ENCODE peak calls at places on chromosomes 2 and 18, in seven cellular contexts. P is WERI-Rb-1; V is tibial artery; F is activated CD8-positive, alpha-beta T cell treated with anti-CD3 and anti-CD28 coated beads for 36 hours; J is GM13977; Z is AG10803; E is epithelial cell of esophagus. X is an unnamed sample.

GRCh38 chr18:3649559-3650426 is 199.8 kb downstream of the TGIF1 start:
- DNase-seq in P (no peak), V (peak), F (no peak), J (no peak), Z (peak), E (peak), X (no peak)

GRCh38 chr18:74127483-74127750 is 20.2 kb downstream of the FBXO15 start:
- DNase-seq in P (no peak), V (no peak), F (no peak), J (no peak), Z (no peak), E (no peak), X (no peak)

GRCh38 chr2:20015482-20016083 is 3.1 kb upstream of the MATN3 start:
- DNase-seq in P (no peak), V (no peak), F (no peak), J (peak), Z (peak), E (peak), X (no peak)

GRCh38 chr2:152573168-152573567 is 144.1 kb downstream of the PRPF40A start:
- DNase-seq in P (no peak), V (no peak), F (peak), J (peak), Z (peak), E (peak), X (peak)

GRCh38 chr2:239153806-239154591 is 246.8 kb downstream of the HDAC4 start:
- DNase-seq in P (no peak), V (peak), F (no peak), J (no peak), Z (no peak), E (no peak), X (peak)

GRCh38 chr2:27977623-27978312 is 87.2 kb downstream of the BABAM2 start:
- DNase-seq in P (no peak), V (no peak), F (peak), J (no peak), Z (peak), E (peak), X (peak)

GRCh38 chr2:170523506-170523905 is 191.6 kb upstream of the SP5 start:
- DNase-seq in P (no peak), V (no peak), F (no peak), J (no peak), Z (no peak), E (no peak), X (no peak)

GRCh38 chr2:233251306-233252116 is at the start of gene ATG16L1:
- DNase-seq in P (peak), V (peak), F (peak), J (peak), Z (peak), E (peak), X (peak)

GRCh38 chr2:172865422-172865821 is 129.8 kb downstream of the RAPGEF4 start:
- DNase-seq in P (no peak), V (no peak), F (no peak), J (no peak), Z (no peak), E (peak), X (no peak)

GRCh38 chr2:42944744-42945415 is 152.5 kb upstream of the HAAO start:
- DNase-seq in P (no peak), V (no peak), F (no peak), J (no peak), Z (peak), E (peak), X (no peak)

GRCh38 chr2:179226203-179226960 is 38.2 kb downstream of the SESTD1 start:
- DNase-seq in P (no peak), V (no peak), F (no peak), J (no peak), Z (no peak), E (no peak), X (no peak)

GRCh38 chr2:75790121-75790520 is 79.4 kb upstream of the GCFC2 start:
- DNase-seq in P (no peak), V (no peak), F (no peak), J (no peak), Z (no peak), E (peak), X (no peak)

GRCh38 chr2:85248741-85249524 is 78.9 kb downstream of the TGOLN2 start:
- DNase-seq in P (no peak), V (peak), F (no peak), J (no peak), Z (peak), E (peak), X (no peak)

GRCh38 chr2:144645055-144645778 is 125.3 kb upstream of the ZEB2 start:
- DNase-seq in P (no peak), V (no peak), F (no peak), J (no peak), Z (peak), E (no peak), X (peak)

GRCh38 chr2:64645014-64645418 is 8.7 kb downstream of the SERTAD2 start:
- DNase-seq in P (peak), V (no peak), F (peak), J (no peak), Z (peak), E (peak), X (no peak)

GRCh38 chr2:104856086-104856972 is 2.4 kb downstream of the POU3F3 start:
- DNase-seq in P (no peak), V (no peak), F (no peak), J (peak), Z (no peak), E (peak), X (no peak)

GRCh38 chr2:118845005-118845842 is 2.2 kb downstream of the EN1 start:
- DNase-seq in P (no peak), V (peak), F (no peak), J (peak), Z (no peak), E (no peak), X (no peak)

DNA sequence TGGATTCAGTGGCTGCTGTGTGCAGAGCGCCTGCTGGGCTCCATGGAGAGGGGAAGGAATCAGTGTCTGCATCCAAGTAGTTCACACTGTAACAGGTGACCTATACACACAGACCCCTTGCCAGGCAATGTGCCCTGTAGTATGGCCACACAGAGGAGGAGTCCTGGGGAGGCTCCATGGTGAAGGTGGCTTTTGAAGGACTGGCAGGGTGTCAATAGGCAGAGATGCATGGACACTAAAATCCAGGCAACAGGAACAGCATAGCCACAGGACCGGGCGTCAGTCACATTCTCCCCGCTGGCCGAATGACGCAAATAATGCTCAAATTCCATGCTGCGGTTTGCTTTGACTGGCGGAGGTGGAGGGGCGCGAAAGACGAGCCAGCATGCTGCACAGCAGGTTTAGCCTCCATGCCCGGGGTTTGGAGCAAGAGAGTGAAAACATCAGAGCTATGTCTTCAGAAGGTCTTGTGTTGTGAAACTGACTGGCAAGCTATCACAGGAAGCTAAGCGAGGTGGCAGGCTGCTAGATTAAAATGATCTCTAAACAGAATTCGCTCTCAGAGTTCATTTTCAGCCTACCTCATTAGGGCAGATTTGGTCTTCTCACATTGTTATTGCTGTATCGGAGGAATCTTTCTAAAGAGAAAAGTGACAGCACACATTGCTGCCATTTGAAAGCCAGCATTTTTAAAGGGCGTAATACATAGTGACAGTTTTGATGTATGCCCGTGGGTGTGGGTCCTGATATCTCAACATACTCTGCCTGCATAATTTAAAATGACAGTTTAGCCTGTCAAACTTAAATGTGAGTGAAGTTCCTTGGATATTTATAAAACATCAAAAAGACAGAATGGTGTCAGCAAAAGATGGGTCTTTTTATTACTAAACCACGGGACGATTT is 1.1 kb upstream of the CHMP1B start:
- DNase-seq in P (peak), V (peak), F (peak), J (no peak), Z (peak), E (peak), X (peak)
- TF ChIP-seq CTCF in P (no peak), V (no peak), F (no peak), J (no peak), Z (peak), E (peak), X (no peak)

DNA sequence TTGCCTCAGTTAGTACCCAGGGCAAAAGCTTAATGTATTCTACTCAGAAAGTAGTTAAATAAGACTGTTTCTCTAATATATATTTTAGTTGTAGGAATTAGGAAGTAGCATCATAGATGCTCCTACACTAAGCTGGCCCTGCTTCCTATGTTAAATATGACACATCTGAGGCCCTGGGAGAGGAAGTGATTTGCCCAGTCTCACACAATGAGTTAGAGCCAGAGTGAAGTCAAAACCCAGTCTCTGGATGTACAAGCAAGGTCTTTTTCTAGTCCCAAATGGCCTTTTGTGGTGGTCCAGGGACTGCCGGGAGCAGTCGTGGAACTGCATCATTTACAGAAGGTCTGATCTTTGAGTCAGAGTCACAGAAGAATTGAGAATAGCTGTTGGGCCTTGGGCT is 9.3 kb downstream of the FKBP1B start:
- DNase-seq in P (no peak), V (no peak), F (no peak), J (no peak), Z (no peak), E (no peak), X (no peak)
- TF ChIP-seq CTCF in P (no peak), V (no peak), F (no peak), J (no peak), Z (no peak), E (no peak), X (no peak)

DNA sequence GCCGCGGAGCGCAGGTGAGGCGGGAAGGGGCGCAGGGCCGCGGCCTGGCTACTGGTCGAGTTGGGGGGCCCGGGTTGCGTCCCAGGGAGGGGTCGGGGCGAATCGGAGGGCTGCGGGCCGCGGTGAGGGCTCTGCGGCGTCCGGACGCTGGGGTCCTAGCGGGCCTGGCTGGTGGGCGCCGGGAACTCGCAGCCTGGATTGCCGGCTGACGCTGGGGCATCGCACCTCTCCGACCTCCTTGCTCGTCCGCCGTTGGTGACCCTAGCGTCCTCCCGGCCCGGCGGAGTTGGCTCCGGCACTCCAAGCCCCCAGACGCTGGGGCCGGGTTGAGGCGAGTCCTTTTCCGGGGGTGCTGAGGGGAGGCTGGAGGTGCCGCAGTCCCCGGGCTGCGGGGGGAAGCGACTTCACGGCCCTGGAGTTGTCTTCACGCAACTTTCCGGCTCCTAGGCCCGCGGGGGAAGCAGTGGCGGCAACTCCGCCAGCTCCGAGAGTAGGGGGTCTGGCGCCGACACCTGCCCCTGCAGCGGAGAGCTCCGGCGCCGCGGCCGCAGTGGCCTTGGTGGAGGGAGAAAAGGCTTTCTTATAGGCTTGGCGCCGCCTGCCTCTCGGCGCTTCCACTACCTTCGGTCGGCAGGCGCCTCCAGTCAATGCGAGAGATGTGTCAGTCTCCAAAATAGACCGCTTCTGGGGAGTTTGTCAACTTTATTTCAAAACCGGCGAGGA is 70.3 kb downstream of the HAUS1 start:
- DNase-seq in P (peak), V (peak), F (peak), J (peak), Z (peak), E (peak), X (no peak)
- TF ChIP-seq CTCF in P (peak), V (no peak), F (no peak), J (peak), Z (no peak), E (peak), X (no peak)

GRCh38 chr18:56789004-56789888 is 138.1 kb downstream of the WDR7 start:
- DNase-seq in P (peak), V (no peak), F (peak), J (peak), Z (no peak), E (peak), X (no peak)
- TF ChIP-seq CTCF in P (peak), V (no peak), F (peak), J (peak), Z (peak), E (peak), X (peak)

GRCh38 chr2:65918760-65919187 is 486.4 kb upstream of the SPRED2 start:
- DNase-seq in P (no peak), V (no peak), F (no peak), J (no peak), Z (no peak), E (peak), X (no peak)
- TF ChIP-seq CTCF in P (no peak), V (no peak), F (no peak), J (no peak), Z (no peak), E (peak), X (no peak)

GRCh38 chr2:163191372-163191771 is 352.8 kb upstream of the KCNH7 start:
- DNase-seq in P (peak), V (no peak), F (peak), J (peak), Z (peak), E (peak), X (no peak)
- TF ChIP-seq CTCF in P (peak), V (peak), F (peak), J (peak), Z (peak), E (peak), X (peak)

GRCh38 chr2:218008060-218009040 is 5.6 kb upstream of the TNS1 start:
- DNase-seq in P (no peak), V (no peak), F (no peak), J (no peak), Z (peak), E (no peak), X (no peak)

GRCh38 chr2:218011641-218012040 is 8.8 kb upstream of the TNS1 start:
- DNase-seq in P (no peak), V (no peak), F (no peak), J (no peak), Z (no peak), E (no peak), X (no peak)

GRCh38 chr2:218010838-218011616 is 8.2 kb upstream of the TNS1 start:
- DNase-seq in P (no peak), V (no peak), F (no peak), J (no peak), Z (no peak), E (no peak), X (no peak)

GRCh38 chr2:218009191-218010114 is 6.7 kb upstream of the TNS1 start:
- DNase-seq in P (no peak), V (no peak), F (no peak), J (no peak), Z (no peak), E (no peak), X (no peak)

GRCh38 chr2:218010116-218010837 is 7.5 kb upstream of the TNS1 start:
- DNase-seq in P (peak), V (peak), F (peak), J (peak), Z (peak), E (peak), X (no peak)
- TF ChIP-seq CTCF in P (peak), V (peak), F (peak), J (peak), Z (peak), E (peak), X (peak)

GRCh38 chr18:35953688-35954087 is 18.8 kb upstream of the RMP24 start:
- DNase-seq in P (no peak), V (no peak), F (no peak), J (no peak), Z (no peak), E (no peak), X (no peak)

GRCh38 chr18:35949903-35950627 is 22.4 kb upstream of the RMP24 start:
- DNase-seq in P (peak), V (peak), F (peak), J (peak), Z (peak), E (peak), X (no peak)

GRCh38 chr18:35949090-35949489 is 23.4 kb upstream of the RMP24 start:
- DNase-seq in P (no peak), V (no peak), F (no peak), J (no peak), Z (no peak), E (peak), X (no peak)

GRCh38 chr18:35948080-35948479 is 24.4 kb upstream of the RMP24 start:
- DNase-seq in P (no peak), V (no peak), F (no peak), J (no peak), Z (no peak), E (no peak), X (no peak)

GRCh38 chr18:35950628-35950982 is 21.9 kb upstream of the RMP24 start:
- DNase-seq in P (peak), V (no peak), F (no peak), J (no peak), Z (no peak), E (no peak), X (no peak)
- TF ChIP-seq CTCF in P (no peak), V (no peak), F (peak), J (no peak), Z (no peak), E (no peak), X (peak)

GRCh38 chr2:16012626-16013501 is 72.5 kb downstream of the MYCN start:
- DNase-seq in P (no peak), V (no peak), F (no peak), J (no peak), Z (no peak), E (peak), X (no peak)
- TF ChIP-seq CTCF in P (no peak), V (no peak), F (no peak), J (no peak), Z (no peak), E (no peak), X (no peak)

GRCh38 chr2:24616606-24617005 is 125.6 kb downstream of the NCOA1 start:
- DNase-seq in P (no peak), V (no peak), F (no peak), J (no peak), Z (no peak), E (no peak), X (no peak)

GRCh38 chr2:24611626-24612025 is 120.6 kb downstream of the NCOA1 start:
- DNase-seq in P (no peak), V (no peak), F (no peak), J (no peak), Z (no peak), E (no peak), X (no peak)

GRCh38 chr2:24617431-24617830 is 126.4 kb downstream of the NCOA1 start:
- DNase-seq in P (no peak), V (no peak), F (no peak), J (no peak), Z (peak), E (no peak), X (no peak)

DNA sequence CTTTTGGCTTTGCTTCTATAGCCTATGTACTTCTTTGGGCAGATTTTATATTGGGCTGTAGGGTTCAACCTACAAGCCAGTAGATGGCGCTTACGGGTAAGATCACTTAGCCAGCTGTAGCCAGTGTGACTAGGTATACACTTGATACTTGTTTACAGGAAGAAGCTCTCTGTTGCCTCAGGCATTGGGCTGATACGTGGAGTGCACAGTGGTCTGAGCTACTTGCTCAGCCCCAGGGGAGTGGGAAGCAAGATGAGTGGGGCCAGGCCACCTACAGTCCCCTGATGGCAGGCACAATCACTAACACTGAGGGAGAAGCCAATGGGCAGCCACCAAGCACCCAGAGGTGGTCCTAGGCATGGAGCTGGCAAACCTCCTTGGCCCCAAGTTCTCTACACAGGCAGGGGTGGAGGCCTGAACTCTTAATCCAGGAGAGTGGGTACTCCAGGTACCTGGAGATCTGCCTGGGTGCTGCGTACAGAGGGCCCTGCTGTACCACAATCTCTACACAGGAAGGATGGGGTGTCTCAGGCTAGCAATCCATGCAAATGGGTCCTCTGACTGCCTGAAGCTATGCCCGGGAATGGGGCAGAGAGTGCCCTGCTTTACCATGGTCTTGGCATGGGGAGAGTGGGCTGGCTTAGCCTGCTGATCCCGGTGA is 122.2 kb downstream of the NCOA1 start:
- DNase-seq in P (peak), V (no peak), F (peak), J (peak), Z (peak), E (peak), X (no peak)
- TF ChIP-seq CTCF in P (peak), V (no peak), F (peak), J (peak), Z (peak), E (peak), X (peak)

X was measured in CD14-positive monocyte.